ENCODE peak calls at places on chromosomes 12 and 14, in four cellular contexts. One of them, this sample, is unnamed.

GRCh38 chr14:100534528-100535286 is 52.5 kb downstream of the BEGAIN start:
- DNase-seq in pancreas: peak
- DNase-seq in dorsolateral prefrontal cortex: no peak
- DNase-seq in cardiac fibroblast: no peak
- DNase-seq in this sample: no peak

GRCh38 chr14:87055007-87055406 is 938.0 kb downstream of the GALC start:
- DNase-seq in cardiac fibroblast: no peak
- DNase-seq in dorsolateral prefrontal cortex: no peak
- DNase-seq in pancreas: no peak
- DNase-seq in this sample: no peak

GRCh38 chr12:93937812-93938211 is 210.6 kb upstream of the PLXNC1 start:
- DNase-seq in cardiac fibroblast: no peak
- DNase-seq in pancreas: no peak
- DNase-seq in dorsolateral prefrontal cortex: no peak
- DNase-seq in this sample: no peak

GRCh38 chr14:101501858-101502615 is 59.3 kb upstream of the DIO3 start:
- DNase-seq in pancreas: no peak
- DNase-seq in cardiac fibroblast: no peak
- DNase-seq in dorsolateral prefrontal cortex: no peak
- DNase-seq in this sample: no peak

GRCh38 chr14:93183596-93184317 is 940 bp downstream of the MOAP1 start:
- DNase-seq in dorsolateral prefrontal cortex: no peak
- DNase-seq in pancreas: no peak
- DNase-seq in cardiac fibroblast: no peak
- DNase-seq in this sample: no peak

GRCh38 chr12:52907092-52907810 is 2.4 kb upstream of the KRT8 start:
- DNase-seq in pancreas: peak
- DNase-seq in dorsolateral prefrontal cortex: no peak
- DNase-seq in cardiac fibroblast: peak
- DNase-seq in this sample: peak

GRCh38 chr12:29317556-29318363 is 63.2 kb downstream of the ERGIC2 start:
- DNase-seq in dorsolateral prefrontal cortex: peak
- DNase-seq in pancreas: no peak
- DNase-seq in cardiac fibroblast: peak
- DNase-seq in this sample: peak

GRCh38 chr12:8947737-8948136 is 1.7 kb downstream of the M6PR start:
- DNase-seq in dorsolateral prefrontal cortex: no peak
- DNase-seq in cardiac fibroblast: no peak
- DNase-seq in pancreas: no peak
- DNase-seq in this sample: peak

GRCh38 chr12:6452245-6452731 is 446 bp downstream of the TAPBPL start:
- DNase-seq in cardiac fibroblast: no peak
- DNase-seq in dorsolateral prefrontal cortex: no peak
- DNase-seq in pancreas: peak
- DNase-seq in this sample: no peak

GRCh38 chr12:100824476-100824875 is 29.9 kb downstream of the ANO4 start:
- DNase-seq in dorsolateral prefrontal cortex: no peak
- DNase-seq in cardiac fibroblast: no peak
- DNase-seq in pancreas: no peak
- DNase-seq in this sample: no peak

GRCh38 chr12:100823988-100824387 is 29.4 kb downstream of the ANO4 start:
- DNase-seq in pancreas: no peak
- DNase-seq in cardiac fibroblast: peak
- DNase-seq in dorsolateral prefrontal cortex: no peak
- DNase-seq in this sample: peak

GRCh38 chr12:100826323-100826722 is 31.7 kb downstream of the ANO4 start:
- DNase-seq in pancreas: peak
- DNase-seq in dorsolateral prefrontal cortex: peak
- DNase-seq in cardiac fibroblast: peak
- DNase-seq in this sample: peak

GRCh38 chr12:100830003-100830795 is 35.6 kb downstream of the ANO4 start:
- DNase-seq in cardiac fibroblast: no peak
- DNase-seq in dorsolateral prefrontal cortex: no peak
- DNase-seq in pancreas: no peak
- DNase-seq in this sample: no peak

GRCh38 chr12:100827901-100828520 is 33.4 kb downstream of the ANO4 start:
- DNase-seq in pancreas: no peak
- DNase-seq in dorsolateral prefrontal cortex: no peak
- DNase-seq in cardiac fibroblast: peak
- DNase-seq in this sample: peak
- TF ChIP-seq CTCF in pancreas: peak
- TF ChIP-seq CTCF in dorsolateral prefrontal cortex: peak
- TF ChIP-seq CTCF in cardiac fibroblast: peak
- TF ChIP-seq CTCF in this sample: peak

GRCh38 chr12:57782608-57783465 is at the start of gene TSFM:
- DNase-seq in pancreas: peak
- DNase-seq in dorsolateral prefrontal cortex: peak
- DNase-seq in cardiac fibroblast: peak
- DNase-seq in this sample: peak

GRCh38 chr12:57781241-57781640 is 1.3 kb upstream of the TSFM start:
- DNase-seq in pancreas: no peak
- DNase-seq in dorsolateral prefrontal cortex: no peak
- DNase-seq in cardiac fibroblast: no peak
- DNase-seq in this sample: no peak

GRCh38 chr12:57783466-57783801 is 847 bp downstream of the TSFM start:
- DNase-seq in dorsolateral prefrontal cortex: no peak
- DNase-seq in pancreas: no peak
- DNase-seq in cardiac fibroblast: no peak
- DNase-seq in this sample: no peak

GRCh38 chr12:57781801-57782200 is 786 bp upstream of the TSFM start:
- DNase-seq in dorsolateral prefrontal cortex: no peak
- DNase-seq in pancreas: no peak
- DNase-seq in cardiac fibroblast: no peak
- DNase-seq in this sample: no peak

GRCh38 chr12:57782243-57782607 is 362 bp upstream of the TSFM start:
- DNase-seq in dorsolateral prefrontal cortex: no peak
- DNase-seq in cardiac fibroblast: no peak
- DNase-seq in pancreas: no peak
- DNase-seq in this sample: no peak
- H3K4me3 ChIP-seq in dorsolateral prefrontal cortex: peak
- H3K4me3 ChIP-seq in cardiac fibroblast: no peak
- H3K4me3 ChIP-seq in pancreas: no peak
- H3K4me3 ChIP-seq in this sample: peak

DNA sequence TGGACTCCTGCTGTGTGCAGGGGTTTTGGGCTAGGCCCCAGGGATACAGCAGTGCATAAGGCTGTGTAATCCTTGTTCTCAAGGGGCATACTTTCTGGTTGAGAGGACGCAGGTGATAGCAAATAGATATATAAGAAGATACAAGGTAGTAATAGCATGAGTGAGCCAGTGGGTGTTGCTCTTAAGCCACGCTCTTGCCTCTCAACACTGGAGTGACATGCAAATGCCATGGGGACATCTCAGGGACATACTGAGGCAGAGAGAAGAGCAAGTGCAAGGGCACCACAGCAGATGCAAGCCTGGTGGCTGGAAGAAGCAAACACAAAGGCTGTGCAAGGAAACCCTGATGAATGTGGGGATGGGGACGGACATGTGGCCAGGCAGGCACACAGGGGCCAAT is 223.3 kb downstream of the CHST11 start:
- DNase-seq in cardiac fibroblast: peak
- DNase-seq in pancreas: no peak
- DNase-seq in dorsolateral prefrontal cortex: no peak
- DNase-seq in this sample: no peak
- TF ChIP-seq CTCF in cardiac fibroblast: peak
- TF ChIP-seq CTCF in pancreas: no peak
- TF ChIP-seq CTCF in dorsolateral prefrontal cortex: no peak
- TF ChIP-seq CTCF in this sample: peak

GRCh38 chr12:105641742-105642141 is 311.3 kb downstream of the C12orf75 start:
- DNase-seq in pancreas: no peak
- DNase-seq in cardiac fibroblast: peak
- DNase-seq in dorsolateral prefrontal cortex: no peak
- DNase-seq in this sample: no peak

GRCh38 chr12:105640780-105641179 is 310.3 kb downstream of the C12orf75 start:
- DNase-seq in pancreas: no peak
- DNase-seq in dorsolateral prefrontal cortex: no peak
- DNase-seq in cardiac fibroblast: no peak
- DNase-seq in this sample: no peak

GRCh38 chr12:105637470-105637869 is 307.0 kb downstream of the C12orf75 start:
- DNase-seq in pancreas: no peak
- DNase-seq in cardiac fibroblast: no peak
- DNase-seq in dorsolateral prefrontal cortex: no peak
- DNase-seq in this sample: no peak
- H3K4me3 ChIP-seq in pancreas: no peak
- H3K4me3 ChIP-seq in cardiac fibroblast: no peak
- H3K4me3 ChIP-seq in dorsolateral prefrontal cortex: no peak
- H3K4me3 ChIP-seq in this sample: no peak

DNA sequence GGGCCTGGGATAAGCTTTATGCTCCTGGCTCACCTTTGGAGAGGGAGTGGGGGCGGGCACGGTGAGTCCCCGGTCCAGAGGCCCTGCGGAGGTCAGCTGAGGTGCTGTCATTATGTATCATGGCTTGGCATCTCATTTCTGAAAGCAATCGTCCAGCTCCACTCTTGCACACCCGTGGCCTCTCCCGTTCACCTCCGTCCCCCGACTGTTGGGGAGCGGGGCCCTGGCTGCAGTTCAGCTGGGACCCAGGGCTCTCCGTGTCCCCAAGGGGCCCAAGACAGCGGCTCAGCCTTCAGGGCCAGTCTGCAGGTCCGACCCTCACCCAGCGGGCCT is 10.6 kb downstream of the BMP4 start:
- DNase-seq in dorsolateral prefrontal cortex: no peak
- DNase-seq in pancreas: no peak
- DNase-seq in cardiac fibroblast: no peak
- DNase-seq in this sample: no peak
- TF ChIP-seq CTCF in dorsolateral prefrontal cortex: no peak
- TF ChIP-seq CTCF in pancreas: no peak
- TF ChIP-seq CTCF in cardiac fibroblast: no peak
- TF ChIP-seq CTCF in this sample: no peak

GRCh38 chr12:72493390-72493789 is 221.2 kb downstream of the TRHDE start:
- DNase-seq in pancreas: no peak
- DNase-seq in dorsolateral prefrontal cortex: no peak
- DNase-seq in cardiac fibroblast: no peak
- DNase-seq in this sample: peak
- H3K4me3 ChIP-seq in pancreas: no peak
- H3K4me3 ChIP-seq in dorsolateral prefrontal cortex: no peak
- H3K4me3 ChIP-seq in cardiac fibroblast: no peak
- H3K4me3 ChIP-seq in this sample: no peak

GRCh38 chr14:36238666-36239363 is 62.3 kb upstream of the PTCSC3 start:
- DNase-seq in dorsolateral prefrontal cortex: no peak
- DNase-seq in pancreas: no peak
- DNase-seq in cardiac fibroblast: peak
- DNase-seq in this sample: peak

GRCh38 chr14:36245223-36245622 is 68.7 kb upstream of the PTCSC3 start:
- DNase-seq in pancreas: no peak
- DNase-seq in dorsolateral prefrontal cortex: no peak
- DNase-seq in cardiac fibroblast: no peak
- DNase-seq in this sample: no peak

GRCh38 chr14:36243183-36243582 is 66.7 kb upstream of the PTCSC3 start:
- DNase-seq in pancreas: no peak
- DNase-seq in cardiac fibroblast: no peak
- DNase-seq in dorsolateral prefrontal cortex: no peak
- DNase-seq in this sample: no peak

GRCh38 chr14:36241183-36241582 is 64.7 kb upstream of the PTCSC3 start:
- DNase-seq in pancreas: no peak
- DNase-seq in dorsolateral prefrontal cortex: no peak
- DNase-seq in cardiac fibroblast: peak
- DNase-seq in this sample: peak
- TF ChIP-seq CTCF in pancreas: no peak
- TF ChIP-seq CTCF in dorsolateral prefrontal cortex: no peak
- TF ChIP-seq CTCF in cardiac fibroblast: no peak
- TF ChIP-seq CTCF in this sample: peak

GRCh38 chr12:40226652-40227051 is 1.9 kb downstream of the LRRK2 start:
- DNase-seq in cardiac fibroblast: peak
- DNase-seq in pancreas: peak
- DNase-seq in dorsolateral prefrontal cortex: peak
- DNase-seq in this sample: peak
- H3K4me3 ChIP-seq in cardiac fibroblast: no peak
- H3K4me3 ChIP-seq in pancreas: no peak
- H3K4me3 ChIP-seq in dorsolateral prefrontal cortex: peak
- H3K4me3 ChIP-seq in this sample: no peak

DNA sequence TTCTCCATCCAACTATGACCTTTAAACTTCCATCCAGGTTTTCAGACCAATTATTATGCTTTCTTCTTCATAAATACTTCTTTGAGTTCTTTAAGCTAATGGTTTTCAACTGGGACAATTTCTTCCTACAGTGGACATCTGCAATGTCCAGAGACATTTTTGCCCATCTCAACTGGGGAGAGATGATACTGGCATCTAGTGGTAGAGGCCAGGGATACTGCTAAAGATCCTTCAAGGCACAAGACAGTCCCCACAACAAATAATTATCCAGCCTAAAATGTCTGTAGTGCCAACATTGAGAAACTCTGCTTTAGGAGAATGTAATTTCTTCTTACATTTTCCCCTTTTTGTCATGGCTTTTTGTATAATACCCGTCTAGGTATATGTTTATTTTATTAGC is 10.6 kb downstream of the TRHDE start:
- DNase-seq in cardiac fibroblast: peak
- DNase-seq in pancreas: no peak
- DNase-seq in dorsolateral prefrontal cortex: no peak
- DNase-seq in this sample: peak
- TF ChIP-seq CTCF in cardiac fibroblast: peak
- TF ChIP-seq CTCF in pancreas: no peak
- TF ChIP-seq CTCF in dorsolateral prefrontal cortex: peak
- TF ChIP-seq CTCF in this sample: peak

This sample was measured in fibroblast of pulmonary artery.